ENCODE peak calls at places on chromosome 14, in six cellular contexts. Y is pancreas, M is mucosa of descending colon, Q is astrocyte of the spinal cord, A is AG04449, L is bronchial epithelial cell. B is an unnamed sample.

GRCh38 chr14:58607131-58607531 is 30.6 kb upstream of the DACT1 start:
- DNase-seq in Y (no peak), M (no peak), Q (no peak), A (no peak), L (no peak), B (no peak)

GRCh38 chr14:100416921-100417451 is 93.8 kb downstream of the SLC25A47 start:
- DNase-seq in Y (no peak), M (peak; percentile 56), Q (peak; percentile 66), A (peak; percentile 57), L (peak; percentile 76), B (no peak)

GRCh38 chr14:94000986-94001385 is 3.9 kb downstream of the CCDC197 start:
- DNase-seq in Y (no peak), M (no peak), Q (no peak), A (no peak), L (peak; percentile 30), B (no peak)

GRCh38 chr14:103899316-103899715 is 28.9 kb upstream of the TDRD9 start:
- DNase-seq in Y (no peak), M (peak; percentile 44), Q (no peak), A (no peak), L (no peak), B (no peak)

GRCh38 chr14:65487783-65488578 is 75.5 kb downstream of the FUT8 start:
- DNase-seq in Y (no peak), M (no peak), Q (no peak), A (no peak), L (no peak), B (no peak)

GRCh38 chr14:95666450-95666849 is 19.8 kb upstream of the TCL1B start:
- DNase-seq in Y (no peak), M (no peak), Q (no peak), A (no peak), L (no peak), B (no peak)

GRCh38 chr14:94062344-94062904 is 18.6 kb downstream of the DDX24 start:
- DNase-seq in Y (no peak), M (no peak), Q (peak; percentile 51), A (peak; percentile 34), L (peak; percentile 86), B (no peak)

GRCh38 chr14:20998139-20998538 is 954 bp upstream of the SLC39A2 start:
- DNase-seq in Y (no peak), M (no peak), Q (no peak), A (no peak), L (no peak), B (no peak)

GRCh38 chr14:67940894-67941455 is 121.4 kb downstream of the RAD51B start:
- DNase-seq in Y (no peak), M (no peak), Q (peak; percentile 88), A (peak; percentile 59), L (peak; percentile 41), B (no peak)

GRCh38 chr14:59395672-59396071 is 69.5 kb downstream of the GPR135 start:
- DNase-seq in Y (no peak), M (no peak), Q (no peak), A (no peak), L (no peak), B (no peak)

GRCh38 chr14:92986254-92987147 is 63.6 kb downstream of the CHGA start:
- DNase-seq in Y (peak; percentile 84), M (peak; percentile 19), Q (peak; percentile 28), A (no peak), L (peak; percentile 53), B (no peak)

GRCh38 chr14:95190346-95190840 is 33.1 kb upstream of the DICER1 start:
- DNase-seq in Y (no peak), M (no peak), Q (peak; percentile 13), A (no peak), L (no peak), B (no peak)

GRCh38 chr14:29236401-29236800 is 469.8 kb downstream of the FOXG1 start:
- DNase-seq in Y (no peak), M (no peak), Q (no peak), A (no peak), L (no peak), B (no peak)

GRCh38 chr14:96081767-96082400 is 42.7 kb downstream of the C14orf132 start:
- DNase-seq in Y (no peak), M (no peak), Q (no peak), A (no peak), L (no peak), B (no peak)

GRCh38 chr14:63209160-63209559 is 4.9 kb downstream of the RHOJ start:
- DNase-seq in Y (no peak), M (no peak), Q (no peak), A (no peak), L (no peak), B (no peak)

GRCh38 chr14:92897922-92898599 is 24.9 kb upstream of the CHGA start:
- DNase-seq in Y (no peak), M (no peak), Q (no peak), A (no peak), L (no peak), B (no peak)

GRCh38 chr14:50012644-50013043 is 103.7 kb downstream of the VCPKMT start:
- DNase-seq in Y (no peak), M (no peak), Q (no peak), A (no peak), L (no peak), B (no peak)
- TF ChIP-seq CTCF in Y (no peak), M (no peak), Q (no peak), A (no peak), L (no peak), B (no peak)

DNA sequence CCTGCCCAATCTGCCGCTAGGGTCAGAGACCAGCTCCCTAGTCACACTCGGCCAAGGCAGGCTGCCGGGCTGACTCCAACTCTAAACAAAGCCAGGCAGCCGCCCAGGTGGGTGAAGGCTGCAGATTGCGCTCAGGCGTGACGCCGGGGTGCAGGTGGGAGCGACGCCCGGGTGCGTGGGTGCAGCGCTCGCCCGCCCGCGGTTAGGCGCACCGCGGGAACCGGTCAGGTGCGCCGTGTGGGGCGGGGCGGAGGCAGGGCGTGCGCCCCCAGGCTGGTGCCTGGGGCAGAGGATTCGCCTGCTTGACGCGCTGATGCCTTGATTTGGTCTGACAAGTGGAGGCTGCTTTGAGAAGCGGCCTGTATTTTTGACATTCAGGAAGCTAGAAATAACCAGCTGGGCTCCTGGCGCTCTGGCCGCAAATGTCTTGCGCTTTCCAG is 126.7 kb upstream of the HIF1A start:
- DNase-seq in Y (peak; percentile 75), M (peak; percentile 74), Q (no peak), A (no peak), L (no peak), B (no peak)
- TF ChIP-seq CTCF in Y (no peak), M (no peak), Q (peak; percentile 2), A (no peak), L (peak; percentile 5), B (no peak)

GRCh38 chr14:61188196-61188595 is 92.9 kb downstream of the TMEM30B start:
- DNase-seq in Y (no peak), M (no peak), Q (no peak), A (no peak), L (no peak), B (no peak)

GRCh38 chr14:61187642-61187905 is 93.6 kb downstream of the TMEM30B start:
- DNase-seq in Y (no peak), M (no peak), Q (no peak), A (no peak), L (no peak), B (no peak)

GRCh38 chr14:61190341-61190740 is 90.8 kb downstream of the TMEM30B start:
- DNase-seq in Y (no peak), M (no peak), Q (no peak), A (no peak), L (no peak), B (no peak)

GRCh38 chr14:61186793-61187641 is 94.1 kb downstream of the TMEM30B start:
- DNase-seq in Y (no peak), M (no peak), Q (peak; percentile 21), A (no peak), L (no peak), B (no peak)

DNA sequence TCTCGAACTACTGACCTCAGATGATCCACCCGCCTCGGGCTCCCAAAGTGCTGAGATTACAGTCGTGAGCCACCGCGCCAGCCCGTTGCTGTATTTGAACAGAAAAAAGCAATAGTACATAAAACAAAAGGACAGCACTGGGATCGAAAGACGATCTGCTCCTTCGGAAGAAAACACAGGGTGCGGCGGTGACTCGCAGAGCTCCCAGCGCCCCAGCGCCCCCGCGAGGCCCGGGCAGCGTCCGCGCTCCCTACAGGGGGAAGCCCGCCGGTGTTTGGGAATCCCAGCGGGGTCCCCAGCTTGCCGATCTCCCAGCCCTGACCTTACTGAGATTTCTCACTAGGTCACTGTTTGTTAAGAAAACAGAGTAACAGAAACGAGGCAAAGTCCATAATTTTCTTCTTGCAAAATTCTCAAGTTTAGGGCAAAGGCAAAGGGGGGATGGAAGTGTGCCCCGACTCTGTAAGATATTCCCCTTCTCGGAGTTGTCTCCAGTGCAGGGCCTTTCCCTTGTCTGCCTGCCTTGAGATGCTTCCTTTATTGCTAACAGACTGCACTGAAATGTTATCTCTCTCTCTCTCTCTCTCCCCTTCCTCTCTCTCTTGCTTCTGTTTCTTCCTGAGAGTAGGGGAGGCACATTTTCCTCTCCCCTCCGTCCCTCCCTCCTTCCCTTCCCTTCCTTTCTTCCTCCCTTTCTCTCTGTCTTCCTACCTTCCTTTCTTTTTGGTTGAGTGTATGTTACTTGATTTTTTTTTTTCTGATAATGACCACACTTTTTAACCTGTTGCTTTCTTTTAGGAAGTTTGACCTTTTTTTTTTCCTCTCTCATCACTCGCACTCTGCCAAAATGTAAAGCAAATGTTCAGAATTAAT is 92.0 kb downstream of the TMEM30B start:
- DNase-seq in Y (peak; percentile 26), M (peak; percentile 37), Q (peak; percentile 90), A (no peak), L (peak; percentile 50), B (no peak)
- TF ChIP-seq CTCF in Y (no peak), M (no peak), Q (peak; percentile 81), A (peak; percentile 83), L (peak; percentile 88), B (peak; percentile 35)

GRCh38 chr14:73457935-73458218 is 469 bp downstream of the NUMB start:
- DNase-seq in Y (peak; percentile 63), M (peak; percentile 73), Q (no peak), A (no peak), L (no peak), B (no peak)

GRCh38 chr14:73457050-73457934 is 1.1 kb downstream of the NUMB start:
- DNase-seq in Y (peak; percentile 49), M (peak; percentile 75), Q (peak; percentile 28), A (no peak), L (peak; percentile 56), B (peak; percentile 33)

GRCh38 chr14:73460691-73461127 is 2.4 kb upstream of the NUMB start:
- DNase-seq in Y (no peak), M (no peak), Q (peak; percentile 58), A (no peak), L (peak; percentile 80), B (no peak)

GRCh38 chr14:73455294-73455693 is 3.1 kb downstream of the NUMB start:
- DNase-seq in Y (no peak), M (no peak), Q (no peak), A (no peak), L (no peak), B (no peak)

DNA sequence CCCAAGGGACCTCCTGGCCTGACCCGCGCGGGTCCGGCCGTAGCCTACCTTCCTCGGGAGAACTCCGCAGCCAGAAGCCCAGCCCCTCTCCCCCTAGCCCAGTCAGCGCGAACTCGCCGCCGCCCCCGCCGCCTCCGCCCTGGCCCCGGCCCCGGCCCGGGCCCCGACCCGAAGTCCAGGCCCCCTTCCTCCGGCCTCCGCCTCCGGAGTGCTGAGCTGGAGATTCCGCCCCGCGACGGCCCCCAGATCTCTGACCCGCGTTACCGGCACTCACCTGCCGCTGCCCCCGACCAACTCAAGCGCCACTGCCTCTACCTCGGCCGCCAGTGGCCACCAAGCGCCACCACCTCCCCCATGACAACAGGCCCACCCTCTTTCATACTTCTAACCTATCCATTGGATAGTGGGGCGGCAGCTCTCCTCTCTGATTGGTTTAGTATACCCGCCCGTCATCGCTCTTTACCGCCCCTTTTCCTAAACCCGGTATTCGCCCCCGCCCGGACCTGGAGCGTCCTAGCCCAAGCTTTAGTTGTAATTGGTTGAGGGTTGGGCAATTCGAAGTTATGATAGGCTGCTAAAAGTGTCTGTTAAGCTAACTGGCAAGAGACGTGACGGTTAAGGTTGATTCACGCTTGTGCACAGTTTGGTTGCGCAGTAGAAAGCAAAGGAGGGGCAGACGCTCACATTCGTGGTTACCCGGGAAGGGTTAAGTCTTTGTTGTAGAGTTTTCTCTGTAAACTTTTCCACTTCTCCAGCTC is at the start of gene NUMB:
- DNase-seq in Y (peak; percentile 99), M (peak; percentile 95), Q (peak; percentile 100), A (peak; percentile 100), L (peak; percentile 100), B (peak; percentile 87)
- TF ChIP-seq CTCF in Y (no peak), M (no peak), Q (no peak), A (no peak), L (peak; percentile 2), B (no peak)